ENCODE peak calls at places on chromosomes 12 and 14, in six cellular contexts. F is pancreas, M is A549, W is germinal center, D is bronchial epithelial cell, G is HCEC 1CT. U is an unnamed sample.

GRCh38 chr12:119676573-119676972 is 8.6 kb downstream of the PRKAB1 start:
- DNase-seq in F (no peak), W (no peak), M (no peak), D (no peak), G (no peak), U (no peak)

GRCh38 chr12:118356809-118357326 is 15.8 kb downstream of the TAOK3 start:
- DNase-seq in M (peak), D (peak), W (no peak), F (no peak), G (peak), U (no peak)

GRCh38 chr14:85195872-85196477 is 334.0 kb upstream of the FLRT2 start:
- DNase-seq in G (peak), M (peak), D (peak), F (no peak), W (no peak), U (no peak)

GRCh38 chr14:70073924-70074566 is 114.7 kb downstream of the SLC8A3 start:
- DNase-seq in D (peak), M (peak), W (peak), F (peak), G (peak), U (peak)

GRCh38 chr12:52260351-52261210 is 13.9 kb upstream of the KRT86 start:
- DNase-seq in F (no peak), M (no peak), G (no peak), W (no peak), D (no peak), U (no peak)

GRCh38 chr12:72578327-72578726 is 306.2 kb downstream of the TRHDE start:
- DNase-seq in W (no peak), F (no peak), M (no peak), G (no peak), D (no peak), U (no peak)

GRCh38 chr14:68337279-68337678 is 455.6 kb downstream of the ZFP36L1 start:
- DNase-seq in W (no peak), M (no peak), F (no peak), D (no peak), G (no peak), U (no peak)

GRCh38 chr12:65609359-65609771 is 214.9 kb upstream of the HMGA2 start:
- DNase-seq in F (no peak), D (peak), G (peak), W (no peak), M (no peak), U (no peak)

GRCh38 chr12:132364348-132364902 is 35.0 kb upstream of the GALNT9 start:
- DNase-seq in W (no peak), D (no peak), M (no peak), F (no peak), G (no peak), U (no peak)

GRCh38 chr14:72800848-72801370 is 93.0 kb downstream of the DPF3 start:
- DNase-seq in W (no peak), D (no peak), G (no peak), M (no peak), F (no peak), U (no peak)

GRCh38 chr14:61598980-61599379 is 96.3 kb upstream of the HIF1A start:
- DNase-seq in F (no peak), W (no peak), D (no peak), G (no peak), M (no peak), U (no peak)

GRCh38 chr12:78880078-78880477 is 15.5 kb downstream of the SYT1 start:
- DNase-seq in F (no peak), W (no peak), D (peak), G (peak), M (no peak), U (no peak)

GRCh38 chr14:37711499-37712475 is 116.4 kb downstream of the TTC6 start:
- DNase-seq in D (no peak), M (no peak), G (no peak), W (no peak), F (no peak), U (no peak)

GRCh38 chr14:45787167-45787566 is 534.2 kb upstream of the MIS18BP1 start:
- DNase-seq in M (no peak), F (no peak), G (no peak), D (no peak), W (no peak), U (no peak)

GRCh38 chr12:23098110-23099049 is 473.4 kb downstream of the ETNK1 start:
- DNase-seq in M (no peak), W (no peak), D (peak), F (no peak), G (no peak), U (no peak)

GRCh38 chr12:32305163-32305562 is 94.2 kb upstream of the FGD4 start:
- DNase-seq in D (peak), W (no peak), F (no peak), G (no peak), M (peak), U (no peak)

GRCh38 chr14:32023540-32023939 is 53.6 kb upstream of the ARHGAP5 start:
- DNase-seq in D (peak), F (no peak), W (no peak), M (no peak), G (no peak), U (no peak)

GRCh38 chr14:50099335-50099734 is 17.0 kb downstream of the VCPKMT start:
- DNase-seq in D (peak), F (no peak), G (peak), W (no peak), M (no peak), U (no peak)

GRCh38 chr14:84152452-84152851 is 1377.5 kb upstream of the FLRT2 start:
- DNase-seq in W (no peak), F (peak), D (no peak), G (no peak), M (no peak), U (no peak)

GRCh38 chr14:56549721-56550120 is 29.9 kb upstream of the TMEM260 start:
- DNase-seq in D (no peak), M (no peak), W (no peak), F (no peak), G (no peak), U (no peak)

GRCh38 chr14:46482200-46482599 is 169.4 kb downstream of the RPL10L start:
- DNase-seq in W (no peak), M (no peak), G (no peak), D (no peak), F (no peak), U (no peak)

GRCh38 chr12:73308747-73309146 is 1036.6 kb downstream of the TRHDE start:
- DNase-seq in W (no peak), F (no peak), M (no peak), D (peak), G (no peak), U (peak)

GRCh38 chr12:49225551-49226166 is 36.8 kb upstream of the TUBA1A start:
- DNase-seq in G (peak), M (no peak), F (no peak), D (no peak), W (no peak), U (no peak)

GRCh38 chr12:46373303-46374182 is 970 bp upstream of the SLC38A2 start:
- DNase-seq in M (peak), G (peak), F (peak), W (peak), D (no peak), U (no peak)

GRCh38 chr14:52111583-52111982 is 42.7 kb upstream of the NID2 start:
- DNase-seq in G (peak), D (peak), F (no peak), W (no peak), M (peak), U (peak)

U was measured in epithelial cell of proximal tubule.